ENCODE peak calls at places on chromosome 3, in seven cellular contexts. E is left ventricle myocardium inferior; M is psoas muscle; Z is gastrocnemius medialis; Y is dorsolateral prefrontal cortex; U is GM13976; Q is CD8-positive, alpha-beta T cell. W is an unnamed sample.

GRCh38 chr3:59559721-59560514 is 510.1 kb upstream of the CFAP20DC start:
- DNase-seq in E (no peak), M (no peak), Z (no peak), Y (no peak), U (no peak), Q (no peak), W (no peak)

GRCh38 chr3:197196192-197196591 is 102.2 kb downstream of the DLG1 start:
- DNase-seq in E (no peak), M (no peak), Z (no peak), Y (no peak), U (no peak), Q (no peak), W (no peak)

GRCh38 chr3:10817506-10817905 is 1.5 kb downstream of the SLC6A11 start:
- DNase-seq in E (no peak), M (no peak), Z (no peak), Y (peak; percentile 25), U (no peak), Q (no peak), W (no peak)

GRCh38 chr3:72887723-72888545 is at the start of gene GXYLT2:
- DNase-seq in E (peak; percentile 78), M (peak; percentile 53), Z (peak; percentile 26), Y (peak; percentile 83), U (peak; percentile 78), Q (no peak), W (peak; percentile 58)

GRCh38 chr3:12579919-12580318 is 23.0 kb downstream of the MKRN2 start:
- DNase-seq in E (no peak), M (no peak), Z (no peak), Y (no peak), U (no peak), Q (no peak), W (no peak)

GRCh38 chr3:13248640-13249039 is 171.5 kb downstream of the NUP210 start:
- DNase-seq in E (no peak), M (no peak), Z (no peak), Y (no peak), U (no peak), Q (no peak), W (no peak)

GRCh38 chr3:66486646-66487045 is 14.2 kb downstream of the LRIG1 start:
- DNase-seq in E (no peak), M (no peak), Z (no peak), Y (no peak), U (no peak), Q (no peak), W (no peak)

GRCh38 chr3:196793224-196793623 is 53.6 kb downstream of the PAK2 start:
- DNase-seq in E (no peak), M (no peak), Z (no peak), Y (no peak), U (no peak), Q (no peak), W (no peak)

GRCh38 chr3:196186661-196187573 is 24.3 kb downstream of the ZDHHC19 start:
- DNase-seq in E (no peak), M (no peak), Z (peak; percentile 37), Y (peak; percentile 46), U (peak; percentile 74), Q (no peak), W (no peak)

GRCh38 chr3:42790714-42791229 is 13.5 kb downstream of the HIGD1A start:
- DNase-seq in E (no peak), M (no peak), Z (no peak), Y (no peak), U (no peak), Q (no peak), W (no peak)

GRCh38 chr3:18444597-18445420 is 19.7 kb upstream of the SATB1 start:
- DNase-seq in E (peak; percentile 68), M (peak; percentile 77), Z (peak; percentile 25), Y (peak; percentile 39), U (peak; percentile 84), Q (peak; percentile 71), W (peak; percentile 85)

GRCh38 chr3:18443670-18444596 is 18.8 kb upstream of the SATB1 start:
- DNase-seq in E (peak; percentile 12), M (peak; percentile 16), Z (peak; percentile 11), Y (peak; percentile 23), U (peak; percentile 31), Q (peak; percentile 33), W (no peak)

GRCh38 chr3:18446067-18446793 is 21.1 kb upstream of the SATB1 start:
- DNase-seq in E (no peak), M (no peak), Z (no peak), Y (no peak), U (no peak), Q (no peak), W (no peak)

GRCh38 chr3:18447720-18448119 is 22.6 kb upstream of the SATB1 start:
- DNase-seq in E (no peak), M (no peak), Z (no peak), Y (no peak), U (no peak), Q (no peak), W (no peak)

DNA sequence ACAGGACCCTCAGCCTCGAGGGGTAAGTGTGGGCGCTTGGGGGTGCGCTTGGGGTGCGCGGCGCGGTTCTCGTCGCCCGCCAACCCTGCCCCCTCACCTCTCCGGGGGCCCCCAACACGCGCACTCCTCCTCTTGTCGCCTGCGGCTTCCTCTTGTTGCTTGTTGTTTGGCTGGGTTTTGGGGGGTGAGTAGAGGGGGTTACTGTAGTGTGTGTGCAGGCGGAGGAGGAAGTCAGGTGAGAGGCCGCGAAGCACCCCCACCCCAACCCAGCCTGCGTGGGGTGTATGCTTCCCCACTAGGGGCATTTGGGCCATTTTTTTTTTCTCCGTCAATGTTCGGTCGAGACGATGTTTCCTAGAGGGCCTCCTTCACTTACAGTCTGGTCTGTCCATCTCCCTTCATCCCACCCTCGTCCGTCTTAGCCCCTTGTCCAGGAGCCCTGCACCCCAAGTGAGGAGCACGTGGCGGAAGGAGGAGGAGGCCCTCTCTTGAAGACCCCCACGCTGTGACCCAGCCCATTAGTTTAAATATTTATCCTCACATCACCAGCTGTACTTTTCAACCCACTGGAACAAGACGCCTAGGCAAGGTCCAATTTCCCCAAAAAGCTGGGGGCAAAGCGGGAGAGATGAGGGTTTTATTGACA is 20.4 kb upstream of the SATB1 start:
- DNase-seq in E (no peak), M (no peak), Z (peak; percentile 12), Y (peak; percentile 14), U (peak; percentile 22), Q (peak; percentile 79), W (no peak)
- TF ChIP-seq CTCF in E (no peak), M (no peak), Z (no peak), Y (no peak), U (no peak), Q (peak; percentile 52), W (no peak)

DNA sequence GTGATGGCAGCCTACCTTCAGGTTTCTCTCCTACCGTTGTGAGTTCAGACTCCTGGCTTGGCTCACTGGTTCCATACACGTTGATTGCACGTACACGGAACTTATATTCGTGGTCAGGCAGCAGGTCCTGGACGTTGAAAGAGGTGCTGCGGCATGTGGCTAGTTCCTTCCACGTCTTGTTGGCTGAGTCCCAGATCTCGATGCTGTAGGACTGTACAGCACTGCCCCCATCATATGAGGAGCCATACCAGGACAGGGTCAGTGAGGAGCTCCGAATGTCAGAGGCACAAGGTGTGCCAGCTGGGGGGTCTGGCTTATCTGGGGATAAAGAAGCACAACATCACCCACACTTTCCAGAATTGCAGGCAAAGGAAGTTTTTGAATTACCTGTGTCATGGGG is 72.3 kb upstream of the HACD2 start:
- DNase-seq in E (no peak), M (no peak), Z (no peak), Y (no peak), U (no peak), Q (no peak), W (no peak)
- TF ChIP-seq CTCF in E (no peak), M (peak; percentile 3), Z (no peak), Y (no peak), U (no peak), Q (no peak), W (no peak)

GRCh38 chr3:188320757-188321156 is 166.8 kb downstream of the LPP start:
- DNase-seq in E (no peak), M (no peak), Z (no peak), Y (no peak), U (no peak), Q (no peak), W (no peak)
- TF ChIP-seq CTCF in E (no peak), M (no peak), Z (no peak), Y (no peak), U (no peak), Q (no peak), W (no peak)

DNA sequence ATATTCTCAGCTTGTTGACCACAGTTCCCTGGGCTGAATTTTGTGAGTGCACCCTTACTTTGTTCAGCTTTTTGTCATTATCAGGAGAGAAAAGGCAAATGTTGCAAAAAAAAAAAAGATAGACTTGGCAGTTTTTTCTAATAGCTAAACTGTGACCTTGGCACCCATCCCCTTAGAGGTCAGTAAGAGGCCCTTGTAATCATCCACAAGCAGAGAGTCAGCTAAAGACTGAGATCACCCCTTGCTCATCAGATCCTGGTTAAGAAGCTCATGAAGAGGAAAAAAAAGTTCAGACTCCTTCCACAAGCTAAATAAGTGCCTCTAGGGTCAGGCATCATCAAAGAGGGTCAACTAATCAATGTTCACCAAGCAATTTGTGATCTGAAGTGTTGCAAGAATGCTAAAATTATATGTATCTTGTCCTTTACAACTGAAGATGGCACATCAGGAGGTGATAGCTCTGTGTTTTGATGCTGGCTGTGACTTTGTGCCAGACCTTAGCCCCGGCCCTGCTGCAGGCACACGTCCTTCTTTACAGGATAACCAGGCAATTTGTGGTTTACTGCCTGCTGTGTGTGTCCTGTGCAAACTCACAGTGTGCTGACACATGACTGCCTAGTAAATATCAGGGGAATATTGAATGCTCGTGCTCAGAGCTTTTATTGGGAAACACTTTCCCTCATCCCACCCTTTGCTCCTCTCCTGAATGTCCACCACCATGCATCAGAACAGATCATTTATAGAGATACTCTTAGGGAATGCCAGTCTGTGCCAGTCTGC is 262.9 kb downstream of the IL5RA start:
- DNase-seq in E (no peak), M (no peak), Z (no peak), Y (no peak), U (no peak), Q (no peak), W (no peak)
- TF ChIP-seq CTCF in E (no peak), M (no peak), Z (no peak), Y (no peak), U (no peak), Q (no peak), W (no peak)

GRCh38 chr3:156535162-156535627 is 19.7 kb downstream of the SSR3 start:
- DNase-seq in E (peak; percentile 52), M (peak; percentile 63), Z (peak; percentile 66), Y (peak; percentile 45), U (no peak), Q (no peak), W (no peak)
- TF ChIP-seq CTCF in E (peak; percentile 38), M (peak; percentile 17), Z (no peak), Y (no peak), U (no peak), Q (no peak), W (no peak)

W was measured in endothelial cell.